ENCODE peak calls at places on chromosomes 1 and 21, in eight cellular contexts. One of them, this sample, is unnamed.

GRCh38 chr1:23798662-23799142 is 1.9 kb downstream of the GALE start:
- DNase-seq in cardiac muscle cell: no peak
- DNase-seq in IMR-90: no peak
- DNase-seq in dorsolateral prefrontal cortex: no peak
- DNase-seq in coronary artery: no peak
- DNase-seq in thyroid gland: no peak
- DNase-seq in transverse colon: peak
- DNase-seq in AG04450: no peak
- DNase-seq in this sample: no peak

GRCh38 chr1:64616039-64616438 is 128.8 kb upstream of the RAVER2 start:
- DNase-seq in IMR-90: no peak
- DNase-seq in cardiac muscle cell: no peak
- DNase-seq in thyroid gland: no peak
- DNase-seq in dorsolateral prefrontal cortex: no peak
- DNase-seq in transverse colon: no peak
- DNase-seq in AG04450: no peak
- DNase-seq in coronary artery: no peak
- DNase-seq in this sample: no peak

GRCh38 chr21:38784458-38785266 is 21.1 kb upstream of the ETS2 start:
- DNase-seq in coronary artery: no peak
- DNase-seq in cardiac muscle cell: no peak
- DNase-seq in transverse colon: no peak
- DNase-seq in thyroid gland: no peak
- DNase-seq in AG04450: no peak
- DNase-seq in IMR-90: no peak
- DNase-seq in dorsolateral prefrontal cortex: no peak
- DNase-seq in this sample: no peak

GRCh38 chr1:154479764-154480421 is 22.1 kb upstream of the TDRD10 start:
- DNase-seq in coronary artery: no peak
- DNase-seq in thyroid gland: peak
- DNase-seq in AG04450: peak
- DNase-seq in dorsolateral prefrontal cortex: peak
- DNase-seq in transverse colon: peak
- DNase-seq in cardiac muscle cell: peak
- DNase-seq in IMR-90: peak
- DNase-seq in this sample: peak

GRCh38 chr1:176178316-176178715 is 28.8 kb downstream of the COP1 start:
- DNase-seq in coronary artery: no peak
- DNase-seq in transverse colon: no peak
- DNase-seq in thyroid gland: peak
- DNase-seq in cardiac muscle cell: peak
- DNase-seq in IMR-90: no peak
- DNase-seq in AG04450: no peak
- DNase-seq in dorsolateral prefrontal cortex: no peak
- DNase-seq in this sample: no peak

GRCh38 chr21:43944181-43944633 is 67.9 kb upstream of the TRAPPC10 start:
- DNase-seq in cardiac muscle cell: no peak
- DNase-seq in AG04450: no peak
- DNase-seq in coronary artery: no peak
- DNase-seq in thyroid gland: peak
- DNase-seq in dorsolateral prefrontal cortex: no peak
- DNase-seq in transverse colon: no peak
- DNase-seq in IMR-90: no peak
- DNase-seq in this sample: no peak

GRCh38 chr1:90922996-90923395 is 98.8 kb downstream of the ZNF644 start:
- DNase-seq in coronary artery: no peak
- DNase-seq in AG04450: no peak
- DNase-seq in cardiac muscle cell: no peak
- DNase-seq in thyroid gland: no peak
- DNase-seq in IMR-90: no peak
- DNase-seq in dorsolateral prefrontal cortex: no peak
- DNase-seq in transverse colon: no peak
- DNase-seq in this sample: no peak

GRCh38 chr1:185419718-185420117 is 102.7 kb upstream of the IVNS1ABP start:
- DNase-seq in thyroid gland: no peak
- DNase-seq in transverse colon: no peak
- DNase-seq in AG04450: no peak
- DNase-seq in cardiac muscle cell: no peak
- DNase-seq in IMR-90: no peak
- DNase-seq in dorsolateral prefrontal cortex: no peak
- DNase-seq in coronary artery: no peak
- DNase-seq in this sample: no peak

GRCh38 chr1:200985481-200985880 is 38.0 kb downstream of the KIF21B start:
- DNase-seq in dorsolateral prefrontal cortex: no peak
- DNase-seq in transverse colon: no peak
- DNase-seq in thyroid gland: no peak
- DNase-seq in AG04450: no peak
- DNase-seq in cardiac muscle cell: no peak
- DNase-seq in IMR-90: no peak
- DNase-seq in coronary artery: no peak
- DNase-seq in this sample: no peak

GRCh38 chr1:38926091-38926490 is 15.5 kb downstream of the RHBDL2 start:
- DNase-seq in IMR-90: no peak
- DNase-seq in AG04450: no peak
- DNase-seq in transverse colon: no peak
- DNase-seq in thyroid gland: no peak
- DNase-seq in dorsolateral prefrontal cortex: no peak
- DNase-seq in cardiac muscle cell: no peak
- DNase-seq in coronary artery: no peak
- DNase-seq in this sample: no peak

GRCh38 chr1:53262000-53262399 is 23.7 kb upstream of the MAGOH start:
- DNase-seq in IMR-90: no peak
- DNase-seq in coronary artery: no peak
- DNase-seq in cardiac muscle cell: no peak
- DNase-seq in thyroid gland: no peak
- DNase-seq in dorsolateral prefrontal cortex: no peak
- DNase-seq in transverse colon: no peak
- DNase-seq in AG04450: no peak
- DNase-seq in this sample: no peak

GRCh38 chr21:39281853-39282252 is 31.6 kb downstream of the BRWD1 start:
- DNase-seq in AG04450: no peak
- DNase-seq in coronary artery: no peak
- DNase-seq in dorsolateral prefrontal cortex: no peak
- DNase-seq in transverse colon: no peak
- DNase-seq in IMR-90: no peak
- DNase-seq in cardiac muscle cell: no peak
- DNase-seq in thyroid gland: no peak
- DNase-seq in this sample: no peak

GRCh38 chr1:171433451-171433850 is 51.9 kb upstream of the PRRC2C start:
- DNase-seq in cardiac muscle cell: peak
- DNase-seq in AG04450: peak
- DNase-seq in thyroid gland: no peak
- DNase-seq in IMR-90: peak
- DNase-seq in transverse colon: no peak
- DNase-seq in dorsolateral prefrontal cortex: no peak
- DNase-seq in coronary artery: no peak
- DNase-seq in this sample: peak

GRCh38 chr1:116412898-116413297 is 39.9 kb downstream of the ATP1A1 start:
- DNase-seq in dorsolateral prefrontal cortex: no peak
- DNase-seq in thyroid gland: no peak
- DNase-seq in transverse colon: no peak
- DNase-seq in cardiac muscle cell: no peak
- DNase-seq in coronary artery: no peak
- DNase-seq in IMR-90: no peak
- DNase-seq in AG04450: no peak
- DNase-seq in this sample: no peak

GRCh38 chr1:191432817-191433216 is 725.4 kb upstream of the RGS18 start:
- DNase-seq in IMR-90: no peak
- DNase-seq in transverse colon: no peak
- DNase-seq in dorsolateral prefrontal cortex: no peak
- DNase-seq in AG04450: no peak
- DNase-seq in cardiac muscle cell: no peak
- DNase-seq in coronary artery: no peak
- DNase-seq in thyroid gland: no peak
- DNase-seq in this sample: no peak

GRCh38 chr21:29499734-29500343 is 201.1 kb downstream of the BACH1 start:
- DNase-seq in cardiac muscle cell: peak
- DNase-seq in dorsolateral prefrontal cortex: no peak
- DNase-seq in IMR-90: no peak
- DNase-seq in coronary artery: no peak
- DNase-seq in transverse colon: no peak
- DNase-seq in AG04450: no peak
- DNase-seq in thyroid gland: no peak
- DNase-seq in this sample: peak

GRCh38 chr21:25273945-25274344 is 333.3 kb downstream of the MRPL39 start:
- DNase-seq in transverse colon: no peak
- DNase-seq in IMR-90: no peak
- DNase-seq in dorsolateral prefrontal cortex: no peak
- DNase-seq in AG04450: no peak
- DNase-seq in thyroid gland: no peak
- DNase-seq in cardiac muscle cell: no peak
- DNase-seq in coronary artery: no peak
- DNase-seq in this sample: no peak

GRCh38 chr1:45067806-45068205 is 55.8 kb downstream of the UROD start:
- DNase-seq in transverse colon: no peak
- DNase-seq in dorsolateral prefrontal cortex: no peak
- DNase-seq in AG04450: no peak
- DNase-seq in IMR-90: no peak
- DNase-seq in coronary artery: no peak
- DNase-seq in cardiac muscle cell: no peak
- DNase-seq in thyroid gland: no peak
- DNase-seq in this sample: no peak

GRCh38 chr1:100394286-100394685 is 42.0 kb downstream of the CDC14A start:
- DNase-seq in AG04450: no peak
- DNase-seq in cardiac muscle cell: no peak
- DNase-seq in dorsolateral prefrontal cortex: no peak
- DNase-seq in coronary artery: no peak
- DNase-seq in transverse colon: no peak
- DNase-seq in IMR-90: no peak
- DNase-seq in thyroid gland: no peak
- DNase-seq in this sample: no peak
- H3K4me3 ChIP-seq in AG04450: no peak
- H3K4me3 ChIP-seq in cardiac muscle cell: no peak
- H3K4me3 ChIP-seq in dorsolateral prefrontal cortex: no peak
- H3K4me3 ChIP-seq in coronary artery: no peak
- H3K4me3 ChIP-seq in transverse colon: no peak
- H3K4me3 ChIP-seq in IMR-90: no peak
- H3K4me3 ChIP-seq in thyroid gland: no peak
- H3K4me3 ChIP-seq in this sample: no peak

GRCh38 chr1:196897158-196897828 is 9.4 kb downstream of the CFHR4 start:
- DNase-seq in IMR-90: no peak
- DNase-seq in AG04450: no peak
- DNase-seq in transverse colon: no peak
- DNase-seq in thyroid gland: no peak
- DNase-seq in dorsolateral prefrontal cortex: no peak
- DNase-seq in cardiac muscle cell: peak
- DNase-seq in coronary artery: no peak
- DNase-seq in this sample: no peak
- TF ChIP-seq CTCF in IMR-90: no peak
- TF ChIP-seq CTCF in AG04450: peak
- TF ChIP-seq CTCF in transverse colon: no peak
- TF ChIP-seq CTCF in thyroid gland: no peak
- TF ChIP-seq CTCF in dorsolateral prefrontal cortex: no peak
- TF ChIP-seq CTCF in cardiac muscle cell: no peak
- TF ChIP-seq CTCF in coronary artery: no peak
- TF ChIP-seq CTCF in this sample: no peak

GRCh38 chr1:198934414-198934813 is 295.6 kb downstream of the PTPRC start:
- DNase-seq in coronary artery: no peak
- DNase-seq in IMR-90: no peak
- DNase-seq in dorsolateral prefrontal cortex: no peak
- DNase-seq in thyroid gland: no peak
- DNase-seq in transverse colon: no peak
- DNase-seq in cardiac muscle cell: no peak
- DNase-seq in AG04450: no peak
- DNase-seq in this sample: no peak
- H3K4me3 ChIP-seq in coronary artery: peak
- H3K4me3 ChIP-seq in IMR-90: peak
- H3K4me3 ChIP-seq in dorsolateral prefrontal cortex: peak
- H3K4me3 ChIP-seq in thyroid gland: no peak
- H3K4me3 ChIP-seq in transverse colon: no peak
- H3K4me3 ChIP-seq in cardiac muscle cell: no peak
- H3K4me3 ChIP-seq in AG04450: peak
- H3K4me3 ChIP-seq in this sample: peak

GRCh38 chr1:17422461-17422860 is 17.0 kb downstream of the RCC2 start:
- DNase-seq in AG04450: no peak
- DNase-seq in IMR-90: no peak
- DNase-seq in transverse colon: no peak
- DNase-seq in coronary artery: no peak
- DNase-seq in cardiac muscle cell: no peak
- DNase-seq in thyroid gland: no peak
- DNase-seq in dorsolateral prefrontal cortex: no peak
- DNase-seq in this sample: no peak

GRCh38 chr1:17423781-17424245 is 15.7 kb downstream of the RCC2 start:
- DNase-seq in coronary artery: no peak
- DNase-seq in dorsolateral prefrontal cortex: peak
- DNase-seq in transverse colon: no peak
- DNase-seq in AG04450: no peak
- DNase-seq in cardiac muscle cell: peak
- DNase-seq in IMR-90: peak
- DNase-seq in thyroid gland: no peak
- DNase-seq in this sample: no peak

GRCh38 chr1:17420361-17420760 is 19.1 kb downstream of the RCC2 start:
- DNase-seq in IMR-90: no peak
- DNase-seq in dorsolateral prefrontal cortex: no peak
- DNase-seq in cardiac muscle cell: no peak
- DNase-seq in thyroid gland: no peak
- DNase-seq in coronary artery: no peak
- DNase-seq in AG04450: no peak
- DNase-seq in transverse colon: no peak
- DNase-seq in this sample: no peak

GRCh38 chr1:17416389-17416788 is 23.1 kb downstream of the RCC2 start:
- DNase-seq in IMR-90: no peak
- DNase-seq in AG04450: no peak
- DNase-seq in coronary artery: no peak
- DNase-seq in cardiac muscle cell: no peak
- DNase-seq in dorsolateral prefrontal cortex: no peak
- DNase-seq in thyroid gland: no peak
- DNase-seq in transverse colon: no peak
- DNase-seq in this sample: no peak

GRCh38 chr1:17419626-17420328 is 19.7 kb downstream of the RCC2 start:
- DNase-seq in cardiac muscle cell: peak
- DNase-seq in dorsolateral prefrontal cortex: peak
- DNase-seq in IMR-90: peak
- DNase-seq in thyroid gland: peak
- DNase-seq in AG04450: no peak
- DNase-seq in transverse colon: peak
- DNase-seq in coronary artery: no peak
- DNase-seq in this sample: peak
- TF ChIP-seq CTCF in cardiac muscle cell: peak
- TF ChIP-seq CTCF in dorsolateral prefrontal cortex: peak
- TF ChIP-seq CTCF in IMR-90: peak
- TF ChIP-seq CTCF in thyroid gland: peak
- TF ChIP-seq CTCF in AG04450: peak
- TF ChIP-seq CTCF in transverse colon: peak
- TF ChIP-seq CTCF in coronary artery: peak
- TF ChIP-seq CTCF in this sample: peak

GRCh38 chr1:17118268-17118667 is 983 bp downstream of the PADI2 start:
- DNase-seq in thyroid gland: no peak
- DNase-seq in dorsolateral prefrontal cortex: no peak
- DNase-seq in IMR-90: no peak
- DNase-seq in coronary artery: no peak
- DNase-seq in AG04450: no peak
- DNase-seq in transverse colon: peak
- DNase-seq in cardiac muscle cell: no peak
- DNase-seq in this sample: no peak
- H3K4me3 ChIP-seq in thyroid gland: no peak
- H3K4me3 ChIP-seq in dorsolateral prefrontal cortex: peak
- H3K4me3 ChIP-seq in IMR-90: no peak
- H3K4me3 ChIP-seq in coronary artery: peak
- H3K4me3 ChIP-seq in AG04450: no peak
- H3K4me3 ChIP-seq in transverse colon: peak
- H3K4me3 ChIP-seq in cardiac muscle cell: no peak
- H3K4me3 ChIP-seq in this sample: no peak